ENCODE peak calls at places on chromosome 16, in nine cellular contexts. P is anterior cingulate cortex, Y is GM23338, C is mesothelial cell of epicardium, I is NCI-H524, V is OCI-M1, W is KG1, R is ovary, J is mammary epithelial cell. N is an unnamed sample.

GRCh38 chr16:67860589-67861398 is 12.1 kb upstream of the EDC4 start:
- DNase-seq in W (no peak), I (no peak), P (no peak), V (no peak), J (peak), R (no peak), Y (no peak), C (no peak), N (no peak)

GRCh38 chr16:86431540-86431939 is 78.8 kb upstream of the FOXF1 start:
- DNase-seq in W (no peak), Y (peak), V (no peak), I (no peak), P (no peak), R (no peak), J (no peak), C (no peak), N (no peak)

GRCh38 chr16:8855972-8856371 is 12.8 kb downstream of the CARHSP1 start:
- DNase-seq in P (no peak), Y (no peak), W (no peak), V (no peak), J (no peak), R (no peak), I (no peak), C (no peak), N (no peak)

GRCh38 chr16:978403-978802 is 3.2 kb upstream of the SOX8 start:
- DNase-seq in Y (no peak), J (no peak), V (no peak), P (no peak), C (no peak), W (no peak), I (no peak), R (no peak), N (no peak)

GRCh38 chr16:22192261-22193133 is 13.6 kb upstream of the EEF2K start:
- DNase-seq in J (peak), W (peak), C (no peak), R (peak), V (peak), P (peak), Y (peak), I (peak), N (no peak)

GRCh38 chr16:85369741-85370528 is 243.2 kb upstream of the GSE1 start:
- DNase-seq in W (peak), C (no peak), V (peak), R (no peak), J (no peak), P (no peak), I (peak), Y (peak), N (no peak)

GRCh38 chr16:87465306-87465705 is 27.5 kb downstream of the ZCCHC14 start:
- DNase-seq in J (peak), R (peak), P (no peak), W (no peak), Y (no peak), V (peak), I (no peak), C (no peak), N (no peak)

GRCh38 chr16:19147627-19148026 is 20.4 kb upstream of the SYT17 start:
- DNase-seq in C (no peak), P (no peak), Y (no peak), J (no peak), R (no peak), I (no peak), W (no peak), V (no peak), N (no peak)

GRCh38 chr16:57279780-57280638 is 4.5 kb downstream of the PLLP start:
- DNase-seq in I (no peak), J (no peak), V (no peak), P (no peak), Y (no peak), R (no peak), C (no peak), W (no peak), N (no peak)

GRCh38 chr16:12017583-12017982 is 41.0 kb downstream of the SNX29 start:
- DNase-seq in W (no peak), R (no peak), I (no peak), V (no peak), P (no peak), J (no peak), Y (no peak), C (no peak), N (peak)

GRCh38 chr16:55367301-55367745 is 43.3 kb downstream of the IRX6 start:
- DNase-seq in I (no peak), W (no peak), P (no peak), R (no peak), J (no peak), V (no peak), C (no peak), Y (no peak), N (no peak)

GRCh38 chr16:80015566-80015965 is 415.0 kb upstream of the MAF start:
- DNase-seq in V (no peak), P (no peak), I (no peak), W (no peak), R (no peak), C (no peak), Y (no peak), J (peak), N (no peak)

GRCh38 chr16:456891-457483 is 31.5 kb downstream of the RAB11FIP3 start:
- DNase-seq in C (no peak), J (no peak), R (peak), P (no peak), I (no peak), W (no peak), V (peak), Y (no peak), N (no peak)

GRCh38 chr16:84350611-84351400 is 17.5 kb upstream of the ATP2C2 start:
- DNase-seq in R (no peak), V (no peak), P (no peak), I (no peak), Y (no peak), C (no peak), J (no peak), W (no peak), N (no peak)

GRCh38 chr16:8555400-8555799 is 34.9 kb downstream of the TMEM114 start:
- DNase-seq in C (no peak), Y (no peak), V (no peak), I (no peak), P (no peak), J (no peak), W (no peak), R (no peak), N (no peak)

GRCh38 chr16:69223882-69224281 is 36.9 kb downstream of the SNTB2 start:
- DNase-seq in Y (no peak), C (no peak), P (no peak), R (no peak), I (no peak), J (peak), W (no peak), V (no peak), N (no peak)

GRCh38 chr16:57271867-57272495 is 12.5 kb downstream of the PLLP start:
- DNase-seq in W (no peak), I (no peak), J (no peak), R (no peak), Y (no peak), C (no peak), V (no peak), P (no peak), N (no peak)

GRCh38 chr16:78161023-78161729 is 61.7 kb downstream of the WWOX start:
- DNase-seq in P (no peak), J (no peak), C (no peak), R (no peak), I (no peak), W (no peak), Y (no peak), V (no peak), N (no peak)

GRCh38 chr16:29806096-29806579 is at the start of gene MAZ:
- DNase-seq in C (no peak), Y (no peak), V (peak), P (no peak), J (no peak), I (no peak), W (peak), R (no peak), N (no peak)

GRCh38 chr16:57115504-57116182 is 23.3 kb downstream of the CPNE2 start:
- DNase-seq in R (peak), C (no peak), I (no peak), Y (peak), P (peak), J (no peak), V (peak), W (no peak), N (no peak)

GRCh38 chr16:85308585-85309540 is 196.6 kb upstream of the CIBAR2 start:
- DNase-seq in P (no peak), J (no peak), C (no peak), I (no peak), V (no peak), R (no peak), W (peak), Y (no peak), N (no peak)

GRCh38 chr16:54280751-54281150 is 5.8 kb downstream of the IRX3 start:
- DNase-seq in W (no peak), Y (no peak), P (no peak), C (no peak), I (no peak), V (no peak), J (peak), R (no peak), N (no peak)

GRCh38 chr16:21277927-21278706 is at the start of gene CRYM:
- DNase-seq in P (no peak), Y (peak), R (peak), I (peak), C (peak), V (peak), J (peak), W (no peak), N (peak)

GRCh38 chr16:86536621-86537020 is 18.4 kb downstream of the MTHFSD start:
- DNase-seq in Y (no peak), J (no peak), V (no peak), I (no peak), P (no peak), C (no peak), R (no peak), W (no peak), N (no peak)

GRCh38 chr16:67594956-67595355 is 32.6 kb downstream of the CTCF start:
- DNase-seq in J (peak), W (no peak), C (no peak), R (peak), V (no peak), I (no peak), P (no peak), Y (peak), N (no peak)

GRCh38 chr16:17556276-17557052 is 85.7 kb upstream of the XYLT1 start:
- DNase-seq in P (no peak), I (peak), C (no peak), W (no peak), J (peak), Y (peak), V (peak), R (no peak), N (no peak)

GRCh38 chr16:727291-727977 is 528 bp downstream of the HAGHL start:
- DNase-seq in Y (peak), I (no peak), W (no peak), J (no peak), V (peak), C (no peak), R (no peak), P (no peak), N (no peak)

GRCh38 chr16:88078111-88078775 is 127.0 kb downstream of the BANP start:
- DNase-seq in I (no peak), C (no peak), P (no peak), W (no peak), Y (no peak), V (no peak), J (no peak), R (no peak), N (no peak)

GRCh38 chr16:48054881-48055601 is 100.8 kb downstream of the ABCC12 start:
- DNase-seq in Y (peak), C (peak), P (peak), V (peak), J (peak), R (peak), I (peak), W (no peak), N (peak)

GRCh38 chr16:77212736-77213541 is 13.7 kb downstream of the SYCE1L start:
- DNase-seq in I (peak), C (peak), P (no peak), W (no peak), V (no peak), J (peak), Y (peak), R (peak), N (peak)

GRCh38 chr16:3946604-3947180 is 66.2 kb upstream of the CREBBP start:
- DNase-seq in W (no peak), I (no peak), C (no peak), V (no peak), Y (no peak), R (no peak), J (no peak), P (no peak), N (no peak)

GRCh38 chr16:19884611-19885455 is at the start of gene GPRC5B:
- DNase-seq in P (peak), Y (peak), J (no peak), V (no peak), C (peak), I (peak), W (peak), R (peak), N (no peak)

GRCh38 chr16:14013571-14014283 is 57.4 kb upstream of the MRTFB start:
- DNase-seq in W (no peak), P (no peak), I (peak), V (no peak), J (peak), Y (peak), R (peak), C (no peak), N (peak)

GRCh38 chr16:54936086-54936978 is 5.7 kb downstream of the IRX5 start:
- DNase-seq in R (no peak), I (peak), J (peak), P (no peak), W (no peak), V (no peak), C (no peak), Y (peak), N (no peak)

N was measured in kidney glomerular epithelial cell.